ENCODE peak calls at places on chromosomes 1 and 21, in nine cellular contexts. R is NCI-H2081, J is GM10248, Q is NCI-H345, S is brain microvascular endothelial cell, E is GM23248, K is AG08395, F is amniotic stem cell, I is GM18507. M is an unnamed sample.

GRCh38 chr1:97903626-97904025 is 17.2 kb downstream of the DPYD start:
- DNase-seq in E (peak), R (no peak), K (no peak), S (peak), I (no peak), J (no peak), Q (no peak), F (no peak), M (no peak)

GRCh38 chr1:36083635-36084501 is at the start of gene TEKT2:
- DNase-seq in E (peak), I (no peak), F (no peak), J (peak), K (peak), R (peak), S (peak), Q (peak), M (peak)

GRCh38 chr1:224626042-224626441 is 9.9 kb downstream of the CNIH3 start:
- DNase-seq in I (no peak), Q (no peak), F (peak), K (peak), J (no peak), S (peak), R (no peak), E (peak), M (no peak)

GRCh38 chr21:17576080-17576835 is 36.4 kb downstream of the BTG3 start:
- DNase-seq in J (no peak), E (no peak), Q (no peak), I (no peak), K (no peak), F (no peak), R (peak), S (no peak), M (no peak)

GRCh38 chr1:54340876-54341275 is 65.3 kb downstream of the SSBP3 start:
- DNase-seq in E (no peak), K (no peak), S (no peak), I (no peak), F (no peak), Q (no peak), R (no peak), J (no peak), M (no peak)

GRCh38 chr1:168320805-168321577 is 40.3 kb downstream of the TBX19 start:
- DNase-seq in Q (no peak), E (peak), R (no peak), F (peak), I (no peak), S (peak), K (peak), J (no peak), M (no peak)

GRCh38 chr1:209805341-209805781 is 581 bp downstream of the IRF6 start:
- DNase-seq in E (no peak), Q (no peak), J (no peak), I (no peak), F (no peak), K (no peak), S (no peak), R (no peak), M (no peak)

GRCh38 chr1:167105150-167105840 is 11.4 kb downstream of the STYXL2 start:
- DNase-seq in I (no peak), K (no peak), R (peak), J (no peak), E (no peak), F (no peak), S (no peak), Q (no peak), M (no peak)

GRCh38 chr1:244896550-244896949 is 32.2 kb upstream of the HNRNPU start:
- DNase-seq in E (peak), R (no peak), K (peak), S (peak), Q (no peak), J (no peak), F (peak), I (no peak), M (no peak)

GRCh38 chr1:62621907-62622306 is 24.6 kb downstream of the ANGPTL3 start:
- DNase-seq in S (peak), I (no peak), J (peak), R (peak), Q (peak), F (peak), E (peak), K (peak), M (no peak)

GRCh38 chr1:206582537-206583460 is 29.5 kb downstream of the EIF2D start:
- DNase-seq in J (no peak), I (no peak), K (no peak), S (no peak), Q (no peak), E (no peak), R (no peak), F (no peak), M (no peak)

GRCh38 chr1:224759570-224760562 is 143.7 kb downstream of the CNIH3 start:
- DNase-seq in F (no peak), I (no peak), J (no peak), R (no peak), S (no peak), E (no peak), Q (no peak), K (no peak), M (no peak)

GRCh38 chr1:186059311-186059710 is 315.7 kb downstream of the TPR start:
- DNase-seq in E (peak), J (no peak), K (peak), S (no peak), Q (peak), R (no peak), I (no peak), F (no peak), M (no peak)

M was measured in COR-L47.